ENCODE peak calls at places on chromosomes 3 and 15, in four cellular contexts. Z, A, T and D are unnamed samples.

GRCh38 chr15:77778802-77779201 is 146.1 kb upstream of the LINGO1 start:
- DNase-seq in A (no peak), T (no peak), Z (no peak), D (no peak)

GRCh38 chr15:79923068-79923514 is 26.3 kb upstream of the MTHFS start:
- DNase-seq in A (peak; percentile 77), T (peak; percentile 44), Z (peak; percentile 77), D (peak; percentile 84)

GRCh38 chr3:171416666-171417065 is 43.5 kb downstream of the TNIK start:
- DNase-seq in T (no peak), Z (no peak), A (no peak), D (no peak)

GRCh38 chr3:172711457-172711800 is 562 bp upstream of the NCEH1 start:
- DNase-seq in A (no peak), T (no peak), Z (no peak), D (no peak)

GRCh38 chr3:36124118-36124796 is 256.0 kb upstream of the STAC start:
- DNase-seq in Z (no peak), A (peak; percentile 87), T (no peak), D (no peak)

GRCh38 chr3:148736086-148736485 is 38.4 kb downstream of the AGTR1 start:
- DNase-seq in T (no peak), A (no peak), Z (no peak), D (no peak)

GRCh38 chr3:116005404-116005803 is 382.1 kb downstream of the GAP43 start:
- DNase-seq in A (no peak), T (no peak), Z (no peak), D (peak; percentile 74)

GRCh38 chr15:91049378-91050127 is 27.2 kb upstream of the VPS33B start:
- DNase-seq in T (peak; percentile 42), Z (no peak), A (peak; percentile 72), D (peak; percentile 73)

GRCh38 chr3:71355037-71355436 is 228.5 kb downstream of the FOXP1 start:
- DNase-seq in A (no peak), T (no peak), Z (no peak), D (no peak)

GRCh38 chr3:31531465-31531991 is 1.2 kb upstream of the STT3B start:
- DNase-seq in T (no peak), Z (no peak), A (no peak), D (no peak)

GRCh38 chr15:57112178-57112577 is 193.7 kb downstream of the TCF12 start:
- DNase-seq in T (no peak), Z (no peak), A (peak; percentile 44), D (no peak)

GRCh38 chr15:94083467-94083991 is 147.8 kb upstream of the MCTP2 start:
- DNase-seq in T (no peak), Z (no peak), A (no peak), D (peak; percentile 73)

GRCh38 chr15:49415638-49416037 is 7.4 kb upstream of the FGF7 start:
- DNase-seq in Z (no peak), A (no peak), T (no peak), D (no peak)

GRCh38 chr3:7536921-7537320 is 676.0 kb downstream of the GRM7 start:
- DNase-seq in A (no peak), Z (no peak), T (no peak), D (no peak)

GRCh38 chr3:19364150-19364549 is 215.8 kb downstream of the KCNH8 start:
- DNase-seq in A (no peak), T (no peak), Z (no peak), D (no peak)

GRCh38 chr3:136305879-136306278 is 55.7 kb downstream of the PCCB start:
- DNase-seq in Z (no peak), T (no peak), A (peak; percentile 32), D (no peak)

GRCh38 chr3:11794927-11795326 is 51.8 kb downstream of the TAMM41 start:
- DNase-seq in A (no peak), Z (no peak), T (no peak), D (no peak)

GRCh38 chr15:65052956-65053355 is 7.8 kb downstream of the SLC51B start:
- DNase-seq in T (no peak), A (no peak), Z (no peak), D (no peak)

GRCh38 chr3:188916934-188917391 is 254.8 kb upstream of the TPRG1 start:
- DNase-seq in T (no peak), Z (no peak), A (no peak), D (no peak)

GRCh38 chr15:91385301-91385700 is 285.2 kb downstream of the SV2B start:
- DNase-seq in T (no peak), A (no peak), Z (no peak), D (no peak)

GRCh38 chr15:73240864-73241499 is 127.8 kb downstream of the HCN4 start:
- DNase-seq in Z (no peak), A (peak; percentile 79), T (peak; percentile 70), D (no peak)

GRCh38 chr3:177842743-177843734 is 645.8 kb upstream of the TBL1XR1 start:
- DNase-seq in T (no peak), Z (no peak), A (no peak), D (no peak)

GRCh38 chr15:88454867-88455810 is 12.0 kb downstream of the MRPL46 start:
- DNase-seq in T (peak; percentile 25), A (peak; percentile 94), Z (no peak), D (peak; percentile 80)

GRCh38 chr3:55486101-55486856 is 827 bp downstream of the WNT5A start:
- DNase-seq in Z (peak; percentile 58), T (peak; percentile 51), A (peak; percentile 75), D (peak; percentile 81)

GRCh38 chr15:41809121-41809520 is 18.8 kb upstream of the JMJD7 start:
- DNase-seq in T (no peak), Z (no peak), A (no peak), D (peak; percentile 4)

GRCh38 chr3:183210341-183210740 is 42.7 kb upstream of the B3GNT5 start:
- DNase-seq in A (no peak), T (no peak), Z (no peak), D (no peak)

GRCh38 chr3:131491775-131492174 is 11.0 kb downstream of the MRPL3 start:
- DNase-seq in T (no peak), Z (no peak), A (no peak), D (no peak)

GRCh38 chr3:69671082-69671952 is 67.9 kb upstream of the MITF start:
- DNase-seq in A (peak; percentile 63), T (no peak), Z (no peak), D (no peak)

GRCh38 chr3:60504827-60505457 is 746.3 kb downstream of the FHIT start:
- DNase-seq in A (no peak), T (no peak), Z (no peak), D (no peak)

GRCh38 chr3:114178770-114179368 is at the start of gene DRD3:
- DNase-seq in T (no peak), A (peak; percentile 92), Z (no peak), D (no peak)

GRCh38 chr15:41340189-41340695 is 7.6 kb downstream of the NUSAP1 start:
- DNase-seq in T (no peak), Z (no peak), A (no peak), D (no peak)

DNA sequence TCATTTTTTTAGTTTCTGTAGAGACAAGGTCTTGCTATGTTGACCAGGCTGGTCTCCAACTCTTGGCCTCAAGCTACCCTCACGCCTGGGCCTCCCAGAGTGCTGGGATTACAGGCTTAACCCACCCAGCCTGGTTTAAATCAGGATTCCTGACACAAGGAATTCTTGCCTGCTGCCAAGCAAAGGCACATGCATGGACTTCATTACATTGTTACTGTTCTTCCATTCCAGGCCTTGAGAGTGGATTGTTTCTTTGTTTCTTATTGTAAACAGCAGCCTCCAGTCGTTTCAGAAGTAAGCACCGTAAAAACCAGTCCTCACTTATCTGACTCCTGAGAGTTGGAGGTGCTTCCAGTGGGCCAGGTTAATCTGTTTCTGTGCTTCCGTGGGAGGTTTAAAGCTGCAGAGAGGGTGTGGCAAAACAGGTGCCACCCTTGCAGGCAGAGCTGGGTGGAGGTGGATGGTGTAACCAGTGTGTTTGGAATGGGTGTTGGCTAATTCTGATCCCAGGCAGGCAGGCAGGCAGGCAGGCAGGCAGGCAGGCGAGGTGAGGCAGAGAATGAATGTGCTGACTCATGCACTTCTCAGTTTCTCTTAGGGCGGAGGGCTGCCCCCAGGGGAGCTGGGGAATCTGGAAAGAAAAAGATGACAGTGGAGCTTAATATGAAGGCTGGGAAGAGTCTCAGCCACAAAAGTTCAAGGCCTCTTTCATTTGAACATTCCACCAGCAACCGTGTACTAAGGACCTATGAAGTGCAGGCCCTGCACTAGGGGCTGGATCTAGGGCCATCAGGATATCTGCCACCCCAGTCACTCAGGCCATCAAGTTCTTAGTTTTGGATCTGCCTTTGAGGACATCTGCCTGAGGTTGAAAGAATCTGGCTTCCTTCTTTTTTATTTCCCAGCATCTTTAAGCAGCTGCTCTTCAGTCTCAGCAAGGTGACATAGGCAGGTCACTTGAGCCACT is 37.0 kb upstream of the CDCP1 start:
- DNase-seq in T (peak; percentile 38), A (peak; percentile 43), Z (no peak), D (no peak)
- TF ChIP-seq POLR2AphosphoS5 in T (no peak), A (no peak), Z (no peak), D (peak; percentile 19)

GRCh38 chr15:39582286-39582976 is 1.6 kb downstream of the THBS1 start:
- DNase-seq in Z (no peak), T (no peak), A (no peak), D (peak; percentile 86)

GRCh38 chr15:39581501-39582285 is 814 bp downstream of the THBS1 start:
- DNase-seq in A (peak; percentile 73), T (peak; percentile 74), Z (no peak), D (peak; percentile 88)

GRCh38 chr15:39580117-39580629 is 706 bp upstream of the THBS1 start:
- DNase-seq in A (peak; percentile 94), Z (peak; percentile 93), T (peak; percentile 93), D (peak; percentile 97)

GRCh38 chr15:39579487-39580116 is 1.3 kb upstream of the THBS1 start:
- DNase-seq in T (peak; percentile 86), A (peak; percentile 97), Z (peak; percentile 81), D (peak; percentile 91)

DNA sequence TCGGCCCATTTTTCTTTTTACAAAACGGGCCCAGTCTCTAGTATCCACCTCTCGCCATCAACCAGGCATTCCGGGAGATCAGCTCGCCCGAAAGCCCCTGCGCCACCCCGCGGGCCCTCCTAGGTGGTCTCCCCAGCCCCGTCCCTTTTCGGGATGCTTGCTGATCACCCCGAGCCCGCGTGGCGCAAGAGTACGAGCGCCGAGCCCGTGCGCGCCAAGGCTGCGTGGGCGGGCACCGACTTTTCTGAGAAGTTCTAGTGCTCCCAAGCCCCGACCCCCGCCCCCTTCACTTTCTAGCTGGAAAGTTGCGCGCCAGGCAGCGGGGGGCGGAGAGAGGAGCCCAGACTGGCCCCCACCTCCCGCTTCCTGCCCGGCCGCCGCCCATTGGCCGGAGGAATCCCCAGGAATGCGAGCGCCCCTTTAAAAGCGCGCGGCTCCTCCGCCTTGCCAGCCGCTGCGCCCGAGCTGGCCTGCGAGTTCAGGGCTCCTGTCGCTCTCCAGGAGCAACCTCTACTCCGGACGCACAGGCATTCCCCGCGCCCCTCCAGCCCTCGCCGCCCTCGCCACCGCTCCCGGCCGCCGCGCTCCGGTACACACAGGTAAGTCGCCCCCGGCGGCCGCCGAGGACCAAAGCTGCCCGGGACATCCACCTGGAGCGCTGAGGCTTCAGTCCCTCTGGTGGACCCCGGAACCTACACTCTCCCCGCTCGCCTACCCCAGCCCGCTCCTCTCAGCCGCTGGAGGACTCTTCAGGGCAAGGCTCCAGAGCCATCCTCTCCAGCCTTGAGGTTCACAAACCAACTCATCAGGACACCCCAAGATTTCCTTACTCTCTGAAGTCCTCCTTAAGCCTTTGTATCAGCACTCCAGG is at the start of gene THBS1:
- DNase-seq in Z (peak; percentile 96), A (peak; percentile 98), T (peak; percentile 94), D (peak; percentile 97)
- TF ChIP-seq POLR2AphosphoS5 in Z (peak; percentile 30), A (peak; percentile 99), T (peak; percentile 96), D (peak; percentile 97)

GRCh38 chr3:184388164-184388935 is 8.5 kb downstream of the CHRD start:
- DNase-seq in A (no peak), Z (no peak), T (no peak), D (no peak)
- TF ChIP-seq POLR2AphosphoS5 in A (no peak), Z (no peak), T (no peak), D (no peak)

GRCh38 chr3:110528305-110529121 is 543.1 kb upstream of the NECTIN3 start:
- DNase-seq in Z (no peak), T (no peak), A (peak; percentile 16), D (no peak)

GRCh38 chr3:110530902-110531301 is 540.7 kb upstream of the NECTIN3 start:
- DNase-seq in Z (no peak), A (no peak), T (no peak), D (no peak)

GRCh38 chr3:110526732-110527727 is 544.6 kb upstream of the NECTIN3 start:
- DNase-seq in A (peak; percentile 61), T (no peak), Z (no peak), D (no peak)
- TF ChIP-seq POLR2AphosphoS5 in A (no peak), T (no peak), Z (no peak), D (no peak)